ENCODE peak calls at places on chromosomes 3 and 15, in five cellular contexts. T, M, J, D and E are unnamed samples.

GRCh38 chr15:67253517-67254237 is 784 bp downstream of the AAGAB start:
- DNase-seq in T (no peak), J (no peak), M (no peak), D (peak), E (no peak)

GRCh38 chr3:19808834-19809233 is 125.2 kb downstream of the EFHB start:
- DNase-seq in T (no peak), D (no peak), J (peak), M (no peak), E (no peak)

GRCh38 chr15:66253643-66254363 is at the start of gene MEGF11:
- DNase-seq in T (peak), D (no peak), M (no peak), J (peak), E (peak)

GRCh38 chr3:10632741-10633140 is 127.4 kb upstream of the ATP2B2 start:
- DNase-seq in M (no peak), D (no peak), J (no peak), T (no peak), E (no peak)

GRCh38 chr3:158725348-158725966 is 6.8 kb downstream of the RARRES1 start:
- DNase-seq in J (no peak), D (no peak), T (peak), M (no peak), E (peak)

GRCh38 chr15:85429522-85429921 is 49.1 kb downstream of the AKAP13 start:
- DNase-seq in J (no peak), T (no peak), M (no peak), D (no peak), E (no peak)

GRCh38 chr3:16427309-16427965 is 86.1 kb downstream of the RFTN1 start:
- DNase-seq in J (no peak), M (no peak), T (no peak), D (no peak), E (peak)

GRCh38 chr15:101206173-101206572 is 45.7 kb downstream of the CHSY1 start:
- DNase-seq in J (no peak), T (no peak), M (no peak), D (no peak), E (no peak)

GRCh38 chr15:99671926-99672701 is 61.1 kb downstream of the LYSMD4 start:
- DNase-seq in T (no peak), J (no peak), M (no peak), D (no peak), E (no peak)

GRCh38 chr15:96270581-96271172 is 59.8 kb upstream of the NR2F2 start:
- DNase-seq in T (no peak), M (peak), J (no peak), D (no peak), E (peak)

GRCh38 chr3:56939759-56940323 is 120.6 kb upstream of the SPATA12 start:
- DNase-seq in J (peak), T (no peak), M (no peak), D (no peak), E (no peak)

GRCh38 chr3:105013657-105014056 is 353.1 kb upstream of the ALCAM start:
- DNase-seq in M (no peak), J (peak), T (no peak), D (no peak), E (no peak)

GRCh38 chr15:56987286-56987685 is 68.8 kb downstream of the TCF12 start:
- DNase-seq in M (no peak), J (no peak), T (no peak), D (no peak), E (no peak)

GRCh38 chr15:63079938-63080626 is 37.5 kb downstream of the TPM1 start:
- DNase-seq in J (no peak), M (peak), D (no peak), T (no peak), E (peak)

GRCh38 chr3:10557250-10557649 is 51.9 kb upstream of the ATP2B2 start:
- DNase-seq in M (no peak), D (no peak), J (no peak), T (no peak), E (no peak)

GRCh38 chr15:73926191-73927002 is at the start of gene LOXL1:
- DNase-seq in T (peak), D (peak), J (peak), M (peak), E (peak)

GRCh38 chr15:73922186-73923151 is 3.8 kb upstream of the LOXL1 start:
- DNase-seq in D (no peak), J (peak), M (no peak), T (no peak), E (peak)

GRCh38 chr15:73923156-73923487 is 3.1 kb upstream of the LOXL1 start:
- DNase-seq in T (no peak), D (no peak), J (no peak), M (no peak), E (no peak)

GRCh38 chr15:73923488-73924164 is 2.6 kb upstream of the LOXL1 start:
- DNase-seq in D (no peak), J (no peak), M (no peak), T (no peak), E (no peak)

DNA sequence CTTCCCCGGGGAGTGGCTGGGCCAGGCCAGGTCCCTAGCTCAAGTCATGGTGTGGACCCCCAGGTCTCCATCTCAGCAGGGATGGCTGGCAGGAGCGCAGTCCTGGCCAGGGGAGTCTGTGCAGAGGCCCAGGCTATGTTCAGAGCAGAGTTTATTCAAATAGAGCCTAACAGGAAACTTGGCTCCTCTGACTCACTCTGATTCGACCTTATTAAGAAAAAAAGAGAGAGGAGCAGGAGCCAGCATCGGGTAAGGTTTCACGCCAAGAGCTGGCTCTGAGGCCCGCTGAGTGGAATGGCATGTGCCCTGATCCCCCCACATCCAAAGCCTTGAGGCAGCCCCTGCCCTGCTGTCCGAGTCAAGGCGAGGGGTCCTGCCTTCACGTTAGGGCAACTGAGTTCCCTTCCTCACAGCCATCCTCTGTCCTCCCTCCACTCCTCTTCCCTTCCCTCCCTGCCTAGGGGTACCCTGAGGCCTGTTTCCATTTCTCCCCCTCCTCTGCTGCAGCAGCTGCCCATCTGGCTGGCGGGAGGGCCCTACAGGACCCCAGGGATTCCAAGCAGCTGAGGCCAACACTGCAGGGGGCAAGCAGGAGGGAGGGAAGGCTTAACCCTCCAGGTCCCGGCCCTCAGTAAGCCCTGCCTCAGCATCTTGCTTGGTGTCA is 1.9 kb upstream of the LOXL1 start:
- DNase-seq in M (no peak), J (no peak), D (no peak), T (peak), E (peak)
- H3K4me3 ChIP-seq in M (no peak), J (no peak), D (no peak), T (no peak), E (no peak)

GRCh38 chr15:78093242-78094020 is 1.1 kb downstream of the SH2D7 start:
- DNase-seq in J (no peak), T (no peak), D (no peak), M (no peak), E (no peak)
- H3K4me2 ChIP-seq in J (no peak), T (no peak), D (no peak), M (no peak), E (no peak)

GRCh38 chr3:141686477-141687280 is 51.4 kb upstream of the RNF7 start:
- DNase-seq in M (no peak), T (peak), D (no peak), J (peak), E (no peak)
- H3K4me3 ChIP-seq in M (no peak), T (no peak), D (no peak), J (no peak), E (no peak)

DNA sequence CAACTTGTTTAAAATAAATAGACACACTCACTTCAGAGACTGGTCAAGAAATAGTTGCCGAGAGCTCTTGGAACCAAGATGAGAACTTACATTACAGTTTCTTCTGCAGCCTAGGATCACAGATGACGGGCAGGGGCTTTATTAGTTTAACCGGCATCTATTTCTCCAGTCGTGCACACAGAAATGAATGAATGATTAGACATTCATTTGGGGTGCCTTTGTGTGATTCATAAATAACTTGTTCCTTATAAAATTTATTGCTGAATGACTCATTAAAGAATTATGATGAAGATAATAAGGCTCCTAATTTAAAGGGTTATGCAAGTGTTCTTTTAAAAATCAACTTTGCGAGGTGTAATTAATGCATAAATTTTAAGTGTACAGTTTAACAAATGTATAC is 20.8 kb downstream of the NFKBIZ start:
- DNase-seq in J (no peak), D (no peak), T (no peak), M (no peak), E (no peak)
- H3K4me2 ChIP-seq in J (no peak), D (no peak), T (no peak), M (no peak), E (no peak)

GRCh38 chr3:178001670-178002101 is 534.5 kb upstream of the KCNMB2 start:
- DNase-seq in T (no peak), D (no peak), J (no peak), M (no peak), E (no peak)
- H3K4me3 ChIP-seq in T (no peak), D (no peak), J (no peak), M (no peak), E (no peak)

GRCh38 chr3:11985866-11986265 is 18.3 kb upstream of the SYN2 start:
- DNase-seq in J (no peak), T (no peak), D (no peak), M (no peak), E (no peak)
- H3K4me2 ChIP-seq in J (no peak), T (no peak), D (no peak), M (no peak), E (no peak)